ENCODE peak calls at places on chromosomes 6 and 20, in four cellular contexts. B, D, H and K are unnamed samples.

GRCh38 chr20:48448601-48449384 is 379.0 kb downstream of the PREX1 start:
- DNase-seq in B (no peak), D (no peak), H (no peak), K (no peak)

GRCh38 chr6:73854998-73855718 is 159.2 kb downstream of the CD109 start:
- DNase-seq in B (no peak), D (peak), H (no peak), K (no peak)

GRCh38 chr6:33763483-33763882 is 16.8 kb upstream of the IP6K3 start:
- DNase-seq in B (no peak), D (no peak), H (no peak), K (no peak)

GRCh38 chr6:44508646-44509045 is 121.1 kb downstream of the CDC5L start:
- DNase-seq in B (no peak), D (peak), H (no peak), K (no peak)

GRCh38 chr6:170552765-170553685 is at the start of gene PSMB1:
- DNase-seq in B (peak), D (peak), H (peak), K (peak)

GRCh38 chr6:167276772-167277533 is 14.2 kb upstream of the UNC93A start:
- DNase-seq in B (no peak), D (no peak), H (no peak), K (no peak)

GRCh38 chr6:144155529-144155928 is 5.2 kb downstream of the STX11 start:
- DNase-seq in B (no peak), D (no peak), H (no peak), K (no peak)

GRCh38 chr6:1949533-1949932 is 295.9 kb downstream of the GMDS start:
- DNase-seq in B (no peak), D (no peak), H (no peak), K (no peak)

GRCh38 chr6:41427642-41428401 is 92.4 kb downstream of the NCR2 start:
- DNase-seq in B (no peak), D (no peak), H (peak), K (no peak)

GRCh38 chr6:42781811-42782688 is at the start of gene BICRAL:
- DNase-seq in B (peak), D (peak), H (peak), K (peak)

GRCh38 chr20:31605902-31606677 is 1.0 kb downstream of the ID1 start:
- DNase-seq in B (no peak), D (no peak), H (peak), K (no peak)

GRCh38 chr6:170026272-170027110 is 264.4 kb downstream of the DLL1 start:
- DNase-seq in B (no peak), D (no peak), H (peak), K (no peak)

GRCh38 chr20:63923626-63924025 is 28.7 kb downstream of the DNAJC5 start:
- DNase-seq in B (no peak), D (no peak), H (no peak), K (no peak)

GRCh38 chr6:160088069-160088773 is 33.4 kb upstream of the SLC22A1 start:
- DNase-seq in B (no peak), D (peak), H (no peak), K (no peak)

GRCh38 chr6:18216411-18216810 is 47.9 kb downstream of the DEK start:
- DNase-seq in B (no peak), D (peak), H (no peak), K (no peak)

GRCh38 chr20:6075428-6076219 is 21.8 kb upstream of the LRRN4 start:
- DNase-seq in B (no peak), D (peak), H (no peak), K (peak)

GRCh38 chr6:130282234-130282995 is 59.7 kb upstream of the SAMD3 start:
- DNase-seq in B (no peak), D (peak), H (no peak), K (peak)

GRCh38 chr20:48493966-48494365 is 333.8 kb downstream of the PREX1 start:
- DNase-seq in B (no peak), D (no peak), H (peak), K (no peak)

GRCh38 chr20:9476637-9477036 is 37.8 kb upstream of the LAMP5 start:
- DNase-seq in B (no peak), D (no peak), H (no peak), K (no peak)

GRCh38 chr20:34017610-34018009 is 23.9 kb downstream of the RALY start:
- DNase-seq in B (no peak), D (peak), H (no peak), K (no peak)

GRCh38 chr20:5504061-5504739 is 187.4 kb upstream of the PROKR2 start:
- DNase-seq in B (no peak), D (no peak), H (no peak), K (no peak)

GRCh38 chr6:43678341-43678740 is 9.2 kb downstream of the MRPS18A start:
- DNase-seq in B (no peak), D (no peak), H (no peak), K (no peak)

GRCh38 chr6:161274488-161274858 is 612 bp upstream of the AGPAT4 start:
- DNase-seq in B (no peak), D (no peak), H (no peak), K (no peak)

GRCh38 chr6:146670161-146670560 is 71.4 kb downstream of the ADGB start:
- DNase-seq in B (no peak), D (peak), H (no peak), K (no peak)

GRCh38 chr6:143934867-143935266 is 70.6 kb downstream of the ZC2HC1B start:
- DNase-seq in B (no peak), D (no peak), H (no peak), K (no peak)

GRCh38 chr20:34300809-34301586 is 2.2 kb downstream of the AHCY start:
- DNase-seq in B (no peak), D (no peak), H (no peak), K (no peak)